ENCODE peak calls at places on chromosomes 5 and 9, in seven cellular contexts. B is osteocyte, Z is MCF 10A, E is right lobe of liver, G is heart left ventricle, O is choroid plexus epithelial cell, N is A673. S is an unnamed sample.

GRCh38 chr5:176739461-176740051 is 70.8 kb upstream of the UNC5A start:
- DNase-seq in B (peak), Z (no peak), E (no peak), G (no peak), O (no peak), N (peak), S (no peak)

GRCh38 chr5:125274938-125275759 is 528.7 kb upstream of the ZNF608 start:
- DNase-seq in B (no peak), Z (no peak), E (no peak), G (no peak), O (peak), N (peak), S (no peak)

GRCh38 chr9:76109953-76110352 is 219.5 kb downstream of the PCSK5 start:
- DNase-seq in B (no peak), Z (peak), E (no peak), G (no peak), O (peak), N (no peak), S (no peak)

GRCh38 chr5:34053133-34053532 is 10.1 kb upstream of the C1QTNF3 start:
- DNase-seq in B (no peak), Z (peak), E (no peak), G (no peak), O (peak), N (peak), S (no peak)

GRCh38 chr9:136925414-136926153 is 19.0 kb downstream of the FBXW5 start:
- DNase-seq in B (no peak), Z (no peak), E (no peak), G (peak), O (no peak), N (no peak), S (no peak)

GRCh38 chr9:78021692-78022091 is 9.9 kb downstream of the GNAQ start:
- DNase-seq in B (no peak), Z (no peak), E (no peak), G (peak), O (peak), N (no peak), S (no peak)

GRCh38 chr5:59099270-59099994 is 516.6 kb downstream of the RAB3C start:
- DNase-seq in B (no peak), Z (peak), E (no peak), G (no peak), O (peak), N (no peak), S (peak)

GRCh38 chr5:35246411-35246810 is 16.1 kb upstream of the PRLR start:
- DNase-seq in B (no peak), Z (no peak), E (no peak), G (no peak), O (no peak), N (no peak), S (no peak)

GRCh38 chr9:114694146-114694545 is 12.2 kb upstream of the TEX48 start:
- DNase-seq in B (no peak), Z (no peak), E (no peak), G (no peak), O (no peak), N (no peak), S (no peak)

GRCh38 chr5:36156124-36156601 is 4.3 kb downstream of the SKP2 start:
- DNase-seq in B (no peak), Z (peak), E (no peak), G (no peak), O (no peak), N (no peak), S (no peak)

GRCh38 chr9:106864533-106865143 is 1.7 kb downstream of the ZNF462 start:
- DNase-seq in B (no peak), Z (peak), E (no peak), G (no peak), O (peak), N (peak), S (peak)

GRCh38 chr5:155936520-155937406 is 390.2 kb upstream of the SGCD start:
- DNase-seq in B (no peak), Z (no peak), E (no peak), G (peak), O (no peak), N (no peak), S (no peak)

GRCh38 chr5:153896701-153897100 is 142.0 kb downstream of the FAM114A2 start:
- DNase-seq in B (no peak), Z (peak), E (no peak), G (no peak), O (peak), N (no peak), S (peak)

GRCh38 chr5:165956854-165957253 is 2334.6 kb upstream of the WWC1 start:
- DNase-seq in B (no peak), Z (no peak), E (no peak), G (no peak), O (no peak), N (no peak), S (no peak)

GRCh38 chr5:63401434-63402046 is 560.7 kb downstream of the HTR1A start:
- DNase-seq in B (no peak), Z (peak), E (peak), G (peak), O (peak), N (peak), S (peak)

DNA sequence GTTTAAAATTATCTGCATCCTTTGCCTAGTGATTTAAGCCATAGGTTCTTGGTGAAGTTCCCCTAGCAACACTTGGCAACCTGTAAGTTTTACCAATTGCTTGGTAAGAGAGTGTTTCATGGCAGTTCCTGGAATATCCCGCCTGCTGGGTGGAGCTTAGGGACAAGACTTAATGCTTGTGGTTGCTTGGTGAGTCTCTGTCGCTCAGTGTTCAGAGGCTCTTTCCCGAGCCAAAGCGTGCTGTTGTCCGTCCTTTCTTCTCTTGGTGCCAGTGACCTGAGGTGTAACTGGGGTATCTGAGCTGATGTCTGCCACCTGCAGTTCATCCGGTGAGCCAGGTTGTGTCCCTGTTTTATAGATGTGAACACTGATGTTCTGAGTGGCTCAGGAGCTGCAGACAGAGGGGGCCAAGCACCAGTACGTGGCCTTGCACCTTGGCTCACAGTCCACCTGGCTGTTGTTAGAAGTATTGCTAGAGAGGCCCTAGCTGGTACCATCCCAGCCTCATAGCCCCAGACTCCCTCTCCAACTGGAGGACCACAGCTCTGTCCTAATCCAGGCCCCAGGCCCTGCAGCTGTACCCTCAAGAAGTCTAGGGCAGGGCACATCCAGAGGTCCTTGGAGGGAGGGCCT is 16.1 kb downstream of the PHF2 start:
- DNase-seq in B (no peak), Z (peak), E (no peak), G (no peak), O (no peak), N (no peak), S (peak)
- TF ChIP-seq CTCF in B (peak), Z (peak), E (no peak), G (no peak), O (peak), N (no peak), S (no peak)

GRCh38 chr5:178113141-178113787 is at the start of gene N4BP3:
- DNase-seq in B (no peak), Z (peak), E (no peak), G (peak), O (peak), N (peak), S (peak)
- TF ChIP-seq CTCF in B (no peak), Z (no peak), E (no peak), G (no peak), O (no peak), N (no peak), S (peak)

GRCh38 chr9:73684601-73685000 is 532.9 kb downstream of the ANXA1 start:
- DNase-seq in B (no peak), Z (peak), E (no peak), G (no peak), O (peak), N (no peak), S (no peak)

GRCh38 chr9:73689091-73689870 is 537.6 kb downstream of the ANXA1 start:
- DNase-seq in B (no peak), Z (no peak), E (no peak), G (no peak), O (no peak), N (no peak), S (no peak)

GRCh38 chr9:73680831-73681230 is 529.2 kb downstream of the ANXA1 start:
- DNase-seq in B (no peak), Z (no peak), E (no peak), G (no peak), O (peak), N (peak), S (no peak)

GRCh38 chr9:73685786-73686185 is 534.1 kb downstream of the ANXA1 start:
- DNase-seq in B (no peak), Z (no peak), E (no peak), G (no peak), O (no peak), N (no peak), S (no peak)

GRCh38 chr9:73683862-73684591 is 532.4 kb downstream of the ANXA1 start:
- DNase-seq in B (no peak), Z (peak), E (no peak), G (no peak), O (peak), N (peak), S (no peak)
- TF ChIP-seq CTCF in B (peak), Z (peak), E (peak), G (no peak), O (peak), N (peak), S (peak)

DNA sequence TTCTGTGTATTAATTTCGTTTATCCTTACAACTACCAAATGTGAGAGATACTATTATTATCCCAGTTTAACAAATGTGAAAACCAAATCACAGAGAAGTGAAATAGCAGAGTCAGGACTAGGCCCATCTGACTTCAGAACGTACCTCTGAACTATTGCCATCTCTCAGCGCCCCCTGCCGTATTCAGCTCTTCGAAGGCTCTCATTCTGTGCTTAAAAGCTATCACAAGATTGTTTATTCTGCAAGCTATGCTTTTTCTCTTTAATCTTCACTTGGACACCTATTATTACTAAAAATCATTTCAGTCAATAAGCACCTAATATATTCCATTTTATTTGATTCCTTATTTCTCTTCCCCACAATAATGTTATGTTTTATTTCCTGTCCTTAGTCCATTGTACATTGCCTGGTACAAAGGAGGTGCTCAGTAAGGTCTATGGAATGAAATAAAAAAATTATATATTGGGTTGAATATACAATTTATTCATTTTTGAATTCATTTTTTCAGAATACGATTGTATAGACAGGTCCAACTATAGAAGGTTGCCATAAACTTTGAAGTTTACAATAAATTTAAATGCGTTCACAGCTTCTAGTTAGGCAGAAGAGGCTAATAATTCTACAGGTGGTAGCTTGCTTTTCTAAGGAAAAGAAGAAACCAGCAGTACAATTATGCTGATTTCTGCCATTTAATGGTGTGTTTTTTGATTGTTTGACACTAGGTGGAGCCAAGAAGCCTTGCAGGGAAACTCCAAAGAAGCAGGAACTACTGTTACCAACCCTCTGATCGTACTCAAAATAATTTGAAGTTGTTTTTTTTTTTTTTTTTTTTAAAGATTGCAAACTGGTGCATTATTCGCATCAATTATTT is 202.2 kb upstream of the DMRTA1 start:
- DNase-seq in B (no peak), Z (peak), E (no peak), G (no peak), O (peak), N (no peak), S (peak)
- TF ChIP-seq CTCF in B (peak), Z (peak), E (peak), G (peak), O (peak), N (no peak), S (peak)

S was measured in GM13976.